ENCODE peak calls at places on chromosomes 11 and 22, in four cellular contexts. A is CD8-positive, alpha-beta T cell; E is ovary; R is heart left ventricle. I is an unnamed sample. For H3K9me3, the result is how much of the 10 kb centered on the place peaks cover.

GRCh38 chr22:42500836-42501179 is 18.8 kb downstream of the RRP7A start:
- DNase-seq in R (no peak), E (peak), A (no peak), I (no peak)

GRCh38 chr11:122159173-122159701 is 43.2 kb upstream of the BLID start:
- DNase-seq in E (peak), R (no peak), A (no peak), I (no peak)

GRCh38 chr11:2649848-2650247 is 49.9 kb downstream of the KCNQ1OT1 start:
- DNase-seq in A (no peak), R (no peak), E (no peak), I (no peak)

GRCh38 chr11:7690648-7691047 is 15.6 kb downstream of the OVCH2 start:
- DNase-seq in E (no peak), A (no peak), R (no peak), I (no peak)

GRCh38 chr11:11770274-11770673 is 71.5 kb upstream of the USP47 start:
- DNase-seq in A (no peak), R (no peak), E (no peak), I (no peak)

GRCh38 chr11:115132829-115133228 is 371.4 kb downstream of the CADM1 start:
- DNase-seq in A (no peak), R (no peak), E (no peak), I (no peak)

GRCh38 chr11:64894070-64894811 is 15.8 kb upstream of the EHD1 start:
- DNase-seq in A (peak), E (peak), R (peak), I (peak)

GRCh38 chr11:72135891-72136676 is 559 bp downstream of the FOLR3 start:
- DNase-seq in A (no peak), R (no peak), E (no peak), I (no peak)

GRCh38 chr11:117273550-117274289 is 17.4 kb upstream of the BACE1-AS start:
- DNase-seq in R (no peak), A (no peak), E (no peak), I (no peak)

GRCh38 chr11:115548878-115549528 is 44.8 kb upstream of the CADM1 start:
- DNase-seq in A (no peak), E (no peak), R (no peak), I (no peak)

GRCh38 chr11:72786305-72787261 is 7.3 kb downstream of the STARD10 start:
- DNase-seq in E (no peak), R (no peak), A (no peak), I (no peak)

GRCh38 chr22:29842740-29843139 is 4.7 kb upstream of the ASCC2 start:
- DNase-seq in E (no peak), A (no peak), R (no peak), I (no peak)

GRCh38 chr11:10455637-10456487 is 798 bp downstream of the AMPD3 start:
- DNase-seq in E (no peak), A (peak), R (peak), I (peak)

GRCh38 chr11:46326813-46327416 is 20.3 kb upstream of the DGKZ start:
- DNase-seq in A (no peak), E (no peak), R (no peak), I (no peak)

GRCh38 chr11:70043482-70043881 is 34.6 kb upstream of the ANO1 start:
- DNase-seq in R (no peak), E (no peak), A (no peak), I (no peak)

GRCh38 chr11:70040452-70040851 is 37.7 kb upstream of the ANO1 start:
- DNase-seq in R (no peak), E (no peak), A (no peak), I (no peak)

GRCh38 chr11:70036971-70037882 is 40.9 kb upstream of the ANO1 start:
- DNase-seq in R (no peak), A (no peak), E (no peak), I (no peak)

GRCh38 chr11:70038034-70038834 is 39.9 kb upstream of the ANO1 start:
- DNase-seq in R (no peak), A (no peak), E (no peak), I (no peak)

GRCh38 chr11:70040869-70041501 is 37.1 kb upstream of the ANO1 start:
- DNase-seq in E (no peak), R (no peak), A (no peak), I (no peak)
- H3K9me3 ChIP-seq in E (under half), R (under half), A (under half), I (under half)

GRCh38 chr11:97445561-97445960 is 1055.7 kb downstream of the JRKL start:
- DNase-seq in R (no peak), E (no peak), A (no peak), I (no peak)
- H3K9me3 ChIP-seq in R (under half), E (under half), A (under half), I (under half)

GRCh38 chr11:78878631-78879030 is 304.0 kb upstream of the NARS2 start:
- DNase-seq in A (no peak), R (no peak), E (no peak), I (no peak)
- H3K9me3 ChIP-seq in A (under half), R (under half), E (under half), I (under half)

DNA sequence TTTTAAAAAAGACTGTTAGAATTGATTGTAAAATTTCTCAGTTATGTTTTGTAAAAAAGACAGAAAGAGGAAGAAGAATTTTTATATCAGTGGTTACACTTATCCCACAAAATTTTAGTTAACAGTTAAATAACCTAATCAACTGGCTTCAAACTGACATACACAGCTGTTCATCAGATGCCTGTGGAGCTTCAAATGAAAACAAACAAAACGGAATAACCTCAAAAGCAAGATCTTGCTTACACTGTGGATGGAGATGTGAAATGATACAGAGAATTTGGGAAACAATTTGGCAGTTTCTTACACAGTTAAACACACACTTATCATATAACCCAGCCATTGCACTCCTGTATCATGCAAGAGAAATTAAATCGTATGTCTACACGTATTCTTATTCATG is 520.9 kb downstream of the ETS1 start:
- DNase-seq in E (no peak), A (no peak), R (no peak), I (no peak)
- H3K9me3 ChIP-seq in E (under half), A (under half), R (under half), I (under half)

GRCh38 chr11:97463891-97464290 is 1074.1 kb downstream of the JRKL start:
- DNase-seq in A (no peak), E (no peak), R (no peak), I (no peak)
- H3K9me3 ChIP-seq in A (under half), E (under half), R (under half), I (under half)